ENCODE peak calls at places on chromosomes 16 and 17, in ten cellular contexts. Y is kidney; S is omental fat pad; X is PC-9; W is stimulated activated CD8-positive, alpha-beta memory T cell treated with anti-CD3 and anti-CD28 coated beads, Interleukin-7, amount 100 ng/mL, for 1 hour; H is activated gamma-delta T cell treated with anti-CD3 and anti-CD28 coated beads, Interleukin-2, amount 50 U/mL, for 16 hours; E is T follicular helper cell; G is cerebellar nuclear complex; I is foreskin fibroblast; Z is left cardiac atrium. T is an unnamed sample.

GRCh38 chr17:40529991-40530390 is 28.6 kb upstream of the TNS4 start:
- DNase-seq in H (no peak), E (no peak), W (no peak), Z (no peak), S (no peak), G (no peak), X (no peak), I (no peak), Y (no peak), T (no peak)

GRCh38 chr17:69709441-69709840 is 294.9 kb downstream of the MAP2K6 start:
- DNase-seq in I (no peak), S (no peak), H (no peak), Z (no peak), Y (no peak), X (no peak), E (no peak), G (no peak), W (no peak), T (no peak)

GRCh38 chr16:83554096-83554495 is 253.7 kb upstream of the HSBP1 start:
- DNase-seq in W (no peak), X (no peak), Z (no peak), H (no peak), E (no peak), Y (no peak), G (no peak), S (no peak), I (no peak), T (no peak)

GRCh38 chr17:64006361-64007088 is 8.4 kb downstream of the PRR29 start:
- DNase-seq in Z (peak; percentile 82), H (no peak), S (no peak), E (no peak), X (no peak), W (no peak), I (no peak), G (no peak), Y (peak; percentile 93), T (no peak)

GRCh38 chr17:64736804-64737492 is 74.8 kb upstream of the SMURF2 start:
- DNase-seq in W (peak; percentile 14), E (peak; percentile 11), X (peak; percentile 62), Y (no peak), G (no peak), H (no peak), I (peak; percentile 37), Z (peak; percentile 36), S (no peak), T (peak; percentile 71)

GRCh38 chr17:68892658-68893057 is 62.5 kb downstream of the ABCA8 start:
- DNase-seq in I (no peak), E (no peak), H (no peak), X (no peak), Z (no peak), W (no peak), S (no peak), Y (no peak), G (no peak), T (no peak)

GRCh38 chr17:81566461-81567126 is 14.4 kb upstream of the FAAP100 start:
- DNase-seq in E (no peak), Y (peak; percentile 83), G (no peak), S (peak; percentile 65), W (no peak), X (peak; percentile 81), I (peak; percentile 87), Z (peak; percentile 75), H (no peak), T (no peak)

GRCh38 chr17:11366451-11366850 is 125.4 kb downstream of the SHISA6 start:
- DNase-seq in G (no peak), H (no peak), S (no peak), W (no peak), Z (no peak), X (no peak), E (no peak), Y (no peak), I (no peak), T (no peak)

GRCh38 chr16:24776486-24777220 is 47.2 kb downstream of the TNRC6A start:
- DNase-seq in Y (no peak), I (peak; percentile 28), S (no peak), W (no peak), G (no peak), Z (peak; percentile 64), E (no peak), H (no peak), X (no peak), T (no peak)

GRCh38 chr16:3971261-3971660 is 90.7 kb upstream of the CREBBP start:
- DNase-seq in G (no peak), Y (no peak), I (peak; percentile 74), E (no peak), S (no peak), W (no peak), H (no peak), X (peak; percentile 61), Z (no peak), T (no peak)

GRCh38 chr17:58311429-58311894 is 17.1 kb downstream of the TSPOAP1 start:
- DNase-seq in Y (peak; percentile 68), G (no peak), E (no peak), X (no peak), H (no peak), Z (peak; percentile 17), S (no peak), W (no peak), I (no peak), T (peak; percentile 40)

GRCh38 chr17:15930426-15930825 is 14.5 kb upstream of the ADORA2B start:
- DNase-seq in G (no peak), S (no peak), Z (no peak), E (no peak), X (no peak), W (no peak), I (no peak), Y (peak; percentile 25), H (no peak), T (no peak)

GRCh38 chr17:14882131-14882530 is 383.0 kb downstream of the PMP22 start:
- DNase-seq in E (no peak), Z (no peak), S (no peak), X (no peak), W (no peak), G (no peak), H (no peak), I (no peak), Y (no peak), T (no peak)

GRCh38 chr16:1056196-1056595 is 16.4 kb upstream of the SSTR5 start:
- DNase-seq in X (no peak), H (no peak), Z (no peak), E (no peak), W (no peak), G (no peak), S (no peak), Y (no peak), I (no peak), T (no peak)

GRCh38 chr16:50208460-50208931 is 55.4 kb downstream of the TENT4B start:
- DNase-seq in X (no peak), Y (no peak), Z (no peak), H (no peak), S (no peak), W (no peak), I (peak; percentile 84), G (no peak), E (no peak), T (no peak)

GRCh38 chr16:14249291-14250032 is 178.3 kb downstream of the MRTFB start:
- DNase-seq in H (peak; percentile 36), G (no peak), I (peak; percentile 21), Y (no peak), S (no peak), Z (no peak), E (peak; percentile 28), X (peak; percentile 55), W (peak; percentile 17), T (peak; percentile 10)

GRCh38 chr17:77666881-77667395 is 291.6 kb upstream of the TNRC6C start:
- DNase-seq in H (peak; percentile 48), Y (no peak), I (no peak), X (no peak), W (peak; percentile 25), S (no peak), G (no peak), Z (no peak), E (peak; percentile 52), T (peak; percentile 48)

GRCh38 chr16:5333991-5334390 is 236.4 kb upstream of the EEF2KMT start:
- DNase-seq in G (no peak), E (no peak), Y (no peak), I (no peak), Z (no peak), W (no peak), S (no peak), X (no peak), H (no peak), T (no peak)

GRCh38 chr17:66469890-66470289 is 167.5 kb downstream of the PRKCA start:
- DNase-seq in W (no peak), X (no peak), H (no peak), Z (no peak), E (no peak), I (no peak), S (no peak), G (no peak), Y (no peak), T (no peak)

GRCh38 chr17:823501-823902 is 41.3 kb downstream of the MRM3 start:
- DNase-seq in I (no peak), Z (no peak), E (no peak), S (no peak), H (no peak), G (no peak), X (no peak), Y (no peak), W (no peak), T (no peak)

GRCh38 chr17:64250211-64250835 is 12.7 kb downstream of the TEX2 start:
- DNase-seq in X (no peak), Y (no peak), S (no peak), I (no peak), G (no peak), H (no peak), Z (no peak), W (no peak), E (no peak), T (no peak)

GRCh38 chr17:57751971-57752905 is 7.1 kb upstream of the CCDC182 start:
- DNase-seq in W (no peak), G (no peak), I (no peak), Z (no peak), H (no peak), E (no peak), Y (no peak), S (no peak), X (no peak), T (no peak)